ENCODE peak calls at places on chromosomes 16 and 17, in four cellular contexts. T, M, F and G are unnamed samples.

GRCh38 chr17:76737676-76738467 is at the start of gene MFSD11:
- DNase-seq in T (peak; percentile 95), M (peak; percentile 90), F (peak; percentile 93), G (peak; percentile 98)

GRCh38 chr17:78940708-78941107 is 15.5 kb upstream of the TIMP2 start:
- DNase-seq in T (peak; percentile 59), M (no peak), F (no peak), G (no peak)

GRCh38 chr17:80264048-80264792 is 3.6 kb downstream of the RNF213 start:
- DNase-seq in T (no peak), M (no peak), F (peak; percentile 54), G (no peak)

GRCh38 chr16:26658486-26658885 is 408.2 kb upstream of the C16orf82 start:
- DNase-seq in T (no peak), M (no peak), F (no peak), G (no peak)

GRCh38 chr17:47694818-47695663 is 1.1 kb downstream of the TBKBP1 start:
- DNase-seq in T (peak; percentile 43), M (no peak), F (no peak), G (peak; percentile 74)

GRCh38 chr17:72457712-72458111 is 336.9 kb downstream of the SOX9 start:
- DNase-seq in T (peak; percentile 78), M (no peak), F (no peak), G (no peak)

GRCh38 chr17:4318186-4318585 is 48.3 kb downstream of the UBE2G1 start:
- DNase-seq in T (no peak), M (no peak), F (no peak), G (no peak)

GRCh38 chr17:60926466-60927183 is 249.0 kb downstream of the BCAS3 start:
- DNase-seq in T (peak; percentile 24), M (no peak), F (no peak), G (peak; percentile 25)